ENCODE peak calls at places on chromosomes 7 and 10, in four cellular contexts. U is astrocyte of the spinal cord, R is PC-9, X is SK-N-SH. Z is an unnamed sample.

GRCh38 chr10:127968659-127969058 is 61.8 kb downstream of the PTPRE start:
- DNase-seq in U (no peak), R (no peak), X (no peak), Z (no peak)

GRCh38 chr7:3092468-3092867 is 48.8 kb upstream of the CARD11 start:
- DNase-seq in U (peak), R (no peak), X (no peak), Z (no peak)

GRCh38 chr10:128660726-128661125 is 534.5 kb upstream of the MKI67 start:
- DNase-seq in U (no peak), R (no peak), X (no peak), Z (no peak)

GRCh38 chr7:28955723-28956607 is 2.2 kb downstream of the TRIL start:
- DNase-seq in U (peak), R (no peak), X (peak), Z (peak)

GRCh38 chr10:48690791-48691660 is 6.4 kb downstream of the WDFY4 start:
- DNase-seq in U (no peak), R (no peak), X (no peak), Z (no peak)

GRCh38 chr10:3396116-3396515 is 223.5 kb upstream of the PITRM1 start:
- DNase-seq in U (no peak), R (no peak), X (peak), Z (no peak)

GRCh38 chr10:49309691-49310371 is 10.9 kb downstream of the C10orf71 start:
- DNase-seq in U (no peak), R (no peak), X (no peak), Z (no peak)

GRCh38 chr10:70302292-70302691 is 18.5 kb upstream of the NPFFR1 start:
- DNase-seq in U (no peak), R (no peak), X (no peak), Z (no peak)

GRCh38 chr7:96321041-96321669 is 743 bp downstream of the SLC25A13 start:
- DNase-seq in U (peak), R (peak), X (peak), Z (peak)

GRCh38 chr10:25157650-25158049 is 17.2 kb upstream of the GPR158 start:
- DNase-seq in U (no peak), R (no peak), X (no peak), Z (no peak)

GRCh38 chr7:8035647-8036518 is 67.3 kb downstream of the GLCCI1 start:
- DNase-seq in U (peak), R (no peak), X (no peak), Z (no peak)

GRCh38 chr10:131899695-131900349 is 986 bp upstream of the PPP2R2D start:
- DNase-seq in U (no peak), R (no peak), X (peak), Z (peak)

GRCh38 chr10:93379366-93380042 is 102.6 kb downstream of the MYOF start:
- DNase-seq in U (peak), R (no peak), X (no peak), Z (no peak)

GRCh38 chr10:127649642-127650041 is 87.3 kb upstream of the FOXI2 start:
- DNase-seq in U (no peak), R (no peak), X (peak), Z (peak)

GRCh38 chr7:73885975-73886798 is 25.2 kb downstream of the TMEM270 start:
- DNase-seq in U (peak), R (no peak), X (peak), Z (peak)

GRCh38 chr7:51126813-51127617 is 189.6 kb downstream of the COBL start:
- DNase-seq in U (no peak), R (no peak), X (no peak), Z (no peak)

GRCh38 chr7:107213193-107213788 is 44.5 kb downstream of the HBP1 start:
- DNase-seq in U (no peak), R (no peak), X (no peak), Z (no peak)
- TF ChIP-seq CTCF in U (no peak), R (no peak), X (peak), Z (no peak)

GRCh38 chr7:151745090-151745638 is 131.8 kb downstream of the PRKAG2 start:
- DNase-seq in U (peak), R (peak), X (no peak), Z (no peak)

GRCh38 chr7:151744051-151744580 is 132.8 kb downstream of the PRKAG2 start:
- DNase-seq in U (no peak), R (no peak), X (no peak), Z (no peak)

GRCh38 chr7:151743481-151743983 is 133.4 kb downstream of the PRKAG2 start:
- DNase-seq in U (no peak), R (no peak), X (no peak), Z (no peak)

GRCh38 chr7:151744656-151745055 is 132.3 kb downstream of the PRKAG2 start:
- DNase-seq in U (no peak), R (no peak), X (no peak), Z (no peak)

DNA sequence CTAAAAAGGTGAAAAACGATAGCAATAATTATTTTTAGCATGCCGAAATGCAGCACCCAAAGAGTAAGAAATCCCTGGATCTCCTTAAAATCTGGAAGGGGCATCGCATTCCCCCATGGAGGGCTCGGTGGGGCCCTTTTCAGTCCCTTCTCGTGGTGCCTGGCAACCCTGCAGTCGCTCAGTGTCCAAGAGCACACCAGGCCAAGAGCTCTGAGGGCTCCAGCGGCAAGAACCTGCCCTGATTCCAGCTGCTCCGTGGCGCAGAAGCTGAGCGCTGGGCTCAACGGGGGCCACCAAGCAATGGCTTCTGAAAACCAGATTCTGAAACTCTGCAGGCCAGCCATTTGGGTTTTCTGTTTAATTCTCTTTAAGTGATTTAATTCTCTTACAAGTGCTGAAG is 131.2 kb downstream of the PRKAG2 start:
- DNase-seq in U (no peak), R (no peak), X (no peak), Z (no peak)
- TF ChIP-seq CTCF in U (no peak), R (peak), X (no peak), Z (no peak)

GRCh38 chr7:25839084-25839769 is 312.8 kb upstream of the NFE2L3 start:
- DNase-seq in U (no peak), R (no peak), X (no peak), Z (no peak)
- TF ChIP-seq CTCF in U (peak), R (peak), X (peak), Z (peak)

GRCh38 chr10:79072994-79073654 is 4.4 kb downstream of the ZMIZ1 start:
- DNase-seq in U (no peak), R (no peak), X (no peak), Z (no peak)
- TF ChIP-seq CTCF in U (no peak), R (no peak), X (peak), Z (no peak)

GRCh38 chr10:79627075-79627474 is 16.3 kb downstream of the SFTPA1 start:
- DNase-seq in U (no peak), R (no peak), X (no peak), Z (no peak)

GRCh38 chr10:79629955-79630327 is 19.2 kb downstream of the SFTPA1 start:
- DNase-seq in U (no peak), R (no peak), X (no peak), Z (no peak)

GRCh38 chr10:79628988-79629954 is 18.5 kb downstream of the SFTPA1 start:
- DNase-seq in U (no peak), R (no peak), X (no peak), Z (no peak)

GRCh38 chr10:79628083-79628482 is 17.3 kb downstream of the SFTPA1 start:
- DNase-seq in U (no peak), R (no peak), X (no peak), Z (no peak)
- TF ChIP-seq CTCF in U (no peak), R (no peak), X (no peak), Z (no peak)

DNA sequence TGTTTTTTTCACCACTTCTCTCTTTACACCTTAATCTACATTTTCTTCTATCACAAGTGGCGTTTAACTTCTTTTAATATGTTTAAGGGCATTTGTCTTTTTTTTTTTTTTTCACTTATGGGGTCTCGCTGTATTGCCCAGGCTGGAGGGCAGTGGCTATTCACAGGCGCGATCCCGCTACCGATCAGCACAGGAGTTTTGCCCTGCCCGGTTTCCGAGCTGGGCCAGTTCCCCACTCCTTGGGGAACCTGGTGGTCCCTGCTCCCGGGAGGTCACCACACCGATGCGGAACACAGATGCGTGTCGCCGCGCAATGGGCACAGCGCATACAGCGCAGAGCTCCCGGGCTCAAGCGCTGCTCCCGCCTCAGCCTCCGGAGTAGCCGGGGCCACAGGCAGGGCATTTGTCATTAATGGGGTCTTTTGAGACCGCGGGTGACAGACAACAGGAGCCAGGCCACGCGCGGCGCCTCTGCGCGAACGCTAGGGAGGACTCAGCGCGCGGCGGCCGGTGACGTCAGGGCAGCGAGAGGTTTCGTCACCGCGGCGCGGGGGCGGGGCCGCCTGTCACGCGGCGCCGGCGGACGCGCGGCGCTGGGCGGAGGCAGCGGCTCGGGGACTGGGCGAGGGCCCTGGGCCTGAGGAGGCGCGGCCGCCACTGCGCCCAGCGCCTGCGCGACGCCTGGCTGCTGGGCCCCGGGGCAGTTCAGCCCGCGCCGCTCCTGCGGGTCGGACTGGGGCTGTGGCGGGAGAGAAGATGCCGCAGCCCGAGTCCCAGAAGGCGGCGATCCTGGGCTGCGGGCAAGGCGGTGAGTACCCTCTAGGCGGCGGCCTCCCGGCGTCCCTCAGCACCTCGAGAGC is at the start of gene GALNT11:
- DNase-seq in U (peak), R (peak), X (peak), Z (peak)
- TF ChIP-seq CTCF in U (peak), R (peak), X (no peak), Z (peak)